ENCODE peak calls at places on chromosomes 7 and 10, in four cellular contexts. One of them, this sample, is unnamed.

GRCh38 chr10:59098387-59098786 is 78.1 kb upstream of the PHYHIPL start:
- DNase-seq in NCI-H2171 treated with DMSO at 0.1 percent for 48 hours: no peak
- DNase-seq in AML-193: no peak
- DNase-seq in NCI-H2081: no peak
- DNase-seq in this sample: no peak

GRCh38 chr10:110504111-110504735 is 6.5 kb downstream of the DUSP5 start:
- DNase-seq in NCI-H2171 treated with DMSO at 0.1 percent for 48 hours: no peak
- DNase-seq in AML-193: peak
- DNase-seq in NCI-H2081: no peak
- DNase-seq in this sample: no peak

GRCh38 chr10:24680647-24681475 is 42.8 kb downstream of the ARHGAP21 start:
- DNase-seq in NCI-H2171 treated with DMSO at 0.1 percent for 48 hours: no peak
- DNase-seq in AML-193: no peak
- DNase-seq in NCI-H2081: no peak
- DNase-seq in this sample: no peak

GRCh38 chr10:63446716-63447440 is 18.9 kb downstream of the JMJD1C start:
- DNase-seq in NCI-H2081: no peak
- DNase-seq in NCI-H2171 treated with DMSO at 0.1 percent for 48 hours: no peak
- DNase-seq in AML-193: no peak
- DNase-seq in this sample: no peak

GRCh38 chr7:81990395-81990794 is 220.5 kb upstream of the HGF start:
- DNase-seq in NCI-H2171 treated with DMSO at 0.1 percent for 48 hours: no peak
- DNase-seq in AML-193: peak
- DNase-seq in NCI-H2081: no peak
- DNase-seq in this sample: no peak

GRCh38 chr10:100930368-100930767 is 17.6 kb downstream of the SLF2 start:
- DNase-seq in NCI-H2171 treated with DMSO at 0.1 percent for 48 hours: no peak
- DNase-seq in NCI-H2081: no peak
- DNase-seq in AML-193: no peak
- DNase-seq in this sample: no peak

GRCh38 chr7:140051822-140052221 is 10.9 kb downstream of the PARP12 start:
- DNase-seq in NCI-H2081: no peak
- DNase-seq in NCI-H2171 treated with DMSO at 0.1 percent for 48 hours: no peak
- DNase-seq in AML-193: peak
- DNase-seq in this sample: no peak

GRCh38 chr7:74031403-74032190 is 3.6 kb downstream of the ELN start:
- DNase-seq in NCI-H2081: no peak
- DNase-seq in AML-193: no peak
- DNase-seq in NCI-H2171 treated with DMSO at 0.1 percent for 48 hours: no peak
- DNase-seq in this sample: no peak

GRCh38 chr10:49112851-49113250 is 2.5 kb downstream of the VSTM4 start:
- DNase-seq in NCI-H2081: no peak
- DNase-seq in AML-193: no peak
- DNase-seq in NCI-H2171 treated with DMSO at 0.1 percent for 48 hours: no peak
- DNase-seq in this sample: no peak

GRCh38 chr10:28569506-28570159 is 36.7 kb downstream of the WAC start:
- DNase-seq in NCI-H2171 treated with DMSO at 0.1 percent for 48 hours: no peak
- DNase-seq in AML-193: no peak
- DNase-seq in NCI-H2081: no peak
- DNase-seq in this sample: no peak

GRCh38 chr10:114342976-114343375 is 61.3 kb downstream of the AFAP1L2 start:
- DNase-seq in AML-193: no peak
- DNase-seq in NCI-H2171 treated with DMSO at 0.1 percent for 48 hours: no peak
- DNase-seq in NCI-H2081: no peak
- DNase-seq in this sample: no peak

GRCh38 chr10:122419016-122419415 is 35.4 kb upstream of the ARMS2 start:
- DNase-seq in AML-193: no peak
- DNase-seq in NCI-H2081: no peak
- DNase-seq in NCI-H2171 treated with DMSO at 0.1 percent for 48 hours: no peak
- DNase-seq in this sample: no peak

GRCh38 chr10:48245977-48246376 is 28.5 kb downstream of the FRMPD2 start:
- DNase-seq in AML-193: no peak
- DNase-seq in NCI-H2171 treated with DMSO at 0.1 percent for 48 hours: no peak
- DNase-seq in NCI-H2081: no peak
- DNase-seq in this sample: no peak